ENCODE peak calls at places on chromosomes 4 and X, in six cellular contexts. N, T, F, B, R and L are unnamed samples.
A peak's percentile ranks its signal among the peaks of the same experiment; 100 is the strongest.

GRCh38 chr4:128782076-128782715 is 27.3 kb upstream of the JADE1 start:
- DNase-seq in B (no peak), R (peak; percentile 45), F (peak; percentile 51), T (no peak), N (peak; percentile 38), L (no peak)

GRCh38 chrX:72306085-72306801 is 529 bp upstream of the CITED1 start:
- DNase-seq in F (no peak), T (no peak), B (no peak), R (peak; percentile 18), N (no peak), L (peak; percentile 8)

GRCh38 chr4:1488831-1489638 is 82.8 kb upstream of the NKX1-1 start:
- DNase-seq in R (no peak), T (no peak), N (no peak), F (no peak), B (no peak), L (no peak)

GRCh38 chr4:5638316-5638715 is 70.0 kb downstream of the EVC2 start:
- DNase-seq in F (no peak), T (peak; percentile 69), R (no peak), N (no peak), B (no peak), L (no peak)

GRCh38 chr4:69753666-69754065 is 6.8 kb downstream of the SULT1B1 start:
- DNase-seq in R (no peak), F (no peak), B (no peak), T (no peak), N (no peak), L (no peak)

GRCh38 chr4:150209140-150209829 is 131.0 kb downstream of the DCLK2 start:
- DNase-seq in B (no peak), N (peak; percentile 56), R (peak; percentile 71), T (peak; percentile 61), F (no peak), L (peak; percentile 73)

GRCh38 chr4:23114538-23114937 is 421.8 kb downstream of the GBA3 start:
- DNase-seq in R (no peak), F (no peak), N (no peak), B (no peak), T (no peak), L (no peak)

GRCh38 chr4:79872738-79873137 is 200.3 kb downstream of the ANTXR2 start:
- DNase-seq in R (no peak), F (no peak), N (no peak), B (no peak), T (no peak), L (no peak)

GRCh38 chr4:94968493-94968892 is 210.7 kb downstream of the BMPR1B start:
- DNase-seq in N (no peak), B (no peak), T (no peak), F (no peak), R (no peak), L (no peak)

GRCh38 chr4:107299646-107300045 is 263.5 kb upstream of the DKK2 start:
- DNase-seq in F (no peak), T (peak; percentile 41), R (no peak), B (no peak), N (no peak), L (no peak)

GRCh38 chr4:14967982-14968381 is 34.3 kb upstream of the CPEB2 start:
- DNase-seq in F (no peak), R (no peak), N (no peak), B (no peak), T (no peak), L (peak; percentile 13)

GRCh38 chrX:17453791-17454190 is 78.8 kb downstream of the NHS start:
- DNase-seq in T (no peak), F (no peak), B (no peak), N (no peak), R (no peak), L (no peak)

GRCh38 chr4:10075953-10076391 is 40.6 kb downstream of the WDR1 start:
- DNase-seq in B (no peak), R (no peak), T (no peak), N (no peak), F (no peak), L (no peak)

GRCh38 chr4:36255575-36255974 is 11.3 kb upstream of the ARAP2 start:
- DNase-seq in R (no peak), T (no peak), N (peak; percentile 73), F (peak; percentile 41), B (no peak), L (no peak)

GRCh38 chr4:137735561-137736104 is 203.3 kb upstream of the PCDH18 start:
- DNase-seq in F (no peak), T (no peak), B (no peak), R (no peak), N (no peak), L (no peak)